ENCODE peak calls at places on chromosomes 1 and 21, in seven cellular contexts. U is stimulated activated CD4-positive, alpha-beta T cell treated with anti-CD3 and anti-CD28 coated beads, Interleukin-1b, Interleukin-23, amount 100 ng/mL, for 4 hours; Z is mucosa of descending colon; C is activated T-cell treated with anti-CD3 and anti-CD28 coated beads, Interleukin-2, amount 50 U/mL, for 72 hours; J is foreskin fibroblast; E is lung; Y is T-helper 2 cell. W is an unnamed sample.
A peak's percentile ranks its signal among the peaks of the same experiment; 100 is the strongest.

GRCh38 chr1:236980673-236981072 is 23.6 kb downstream of the MT1HL1 start:
- DNase-seq in U (no peak), Z (no peak), C (no peak), J (no peak), E (no peak), Y (no peak), W (no peak)

GRCh38 chr1:245874942-245875580 is 632.0 kb downstream of the SMYD3 start:
- DNase-seq in U (no peak), Z (no peak), C (no peak), J (peak; percentile 100), E (peak; percentile 78), Y (no peak), W (peak; percentile 93)

GRCh38 chr1:202571719-202572339 is 138.4 kb downstream of the SYT2 start:
- DNase-seq in U (no peak), Z (no peak), C (peak; percentile 38), J (no peak), E (no peak), Y (no peak), W (peak; percentile 63)

GRCh38 chr1:115545791-115546733 is 95.7 kb upstream of the VANGL1 start:
- DNase-seq in U (no peak), Z (no peak), C (peak; percentile 24), J (peak; percentile 89), E (no peak), Y (no peak), W (peak; percentile 99)

GRCh38 chr1:3468236-3469103 is 14.0 kb downstream of the ARHGEF16 start:
- DNase-seq in U (no peak), Z (no peak), C (no peak), J (no peak), E (no peak), Y (peak; percentile 3), W (no peak)

GRCh38 chr21:41207401-41208388 is 39.7 kb downstream of the BACE2 start:
- DNase-seq in U (no peak), Z (peak; percentile 68), C (no peak), J (peak; percentile 48), E (peak; percentile 45), Y (no peak), W (no peak)

GRCh38 chr1:23098463-23099170 is 70.0 kb downstream of the LUZP1 start:
- DNase-seq in U (peak; percentile 58), Z (no peak), C (peak; percentile 68), J (peak; percentile 53), E (peak; percentile 58), Y (peak; percentile 41), W (peak; percentile 81)

GRCh38 chr1:22241811-22242210 is 98.9 kb upstream of the WNT4 start:
- DNase-seq in U (no peak), Z (no peak), C (no peak), J (no peak), E (no peak), Y (no peak), W (no peak)

GRCh38 chr1:17097125-17097524 is 22.1 kb downstream of the PADI2 start:
- DNase-seq in U (no peak), Z (no peak), C (no peak), J (no peak), E (no peak), Y (no peak), W (no peak)

GRCh38 chr1:50268049-50268448 is 155.2 kb downstream of the DMRTA2 start:
- DNase-seq in U (no peak), Z (no peak), C (peak; percentile 3), J (no peak), E (no peak), Y (no peak), W (no peak)

W was measured in ELR.